ENCODE peak calls at places on chromosomes 5 and 9, in five cellular contexts. J is astrocyte, P is heart right ventricle, K is endothelial cell, Y is endodermal cell. V is an unnamed sample.

GRCh38 chr9:98074119-98074990 is 17.8 kb downstream of the NANS start:
- DNase-seq in Y (peak; percentile 93), K (peak; percentile 82), P (peak; percentile 38), J (no peak), V (peak; percentile 71)

GRCh38 chr5:142717582-142718215 is 31.8 kb upstream of the FGF1 start:
- DNase-seq in K (peak; percentile 36), J (peak; percentile 39), P (no peak), Y (peak; percentile 76), V (no peak)

GRCh38 chr5:110333384-110333783 is 393.1 kb downstream of the TMEM232 start:
- DNase-seq in P (no peak), K (peak; percentile 54), Y (peak; percentile 82), J (no peak), V (no peak)

GRCh38 chr5:173890195-173890951 is 2.2 kb downstream of the CPEB4 start:
- DNase-seq in P (peak; percentile 45), Y (peak; percentile 74), K (peak; percentile 19), J (no peak), V (no peak)

GRCh38 chr5:110769282-110769681 is 30.5 kb downstream of the SLC25A46 start:
- DNase-seq in Y (no peak), J (peak; percentile 41), P (no peak), K (no peak), V (no peak)

GRCh38 chr9:3873818-3874217 is 348.0 kb upstream of the RFX3 start:
- DNase-seq in K (no peak), P (no peak), J (peak; percentile 53), Y (no peak), V (no peak)

GRCh38 chr5:128216860-128217531 is 133.4 kb downstream of the SLC12A2 start:
- DNase-seq in Y (no peak), P (peak; percentile 37), J (peak; percentile 92), K (no peak), V (no peak)

GRCh38 chr9:87685431-87685830 is 40.5 kb upstream of the CTSL start:
- DNase-seq in K (no peak), P (no peak), Y (peak; percentile 12), J (peak; percentile 25), V (no peak)

GRCh38 chr9:105154723-105155191 is 89.7 kb upstream of the SLC44A1 start:
- DNase-seq in K (no peak), P (no peak), J (peak; percentile 66), Y (no peak), V (no peak)

GRCh38 chr5:134135091-134135655 is 20.7 kb downstream of the TCF7 start:
- DNase-seq in P (no peak), K (no peak), Y (peak; percentile 26), J (no peak), V (no peak)

DNA sequence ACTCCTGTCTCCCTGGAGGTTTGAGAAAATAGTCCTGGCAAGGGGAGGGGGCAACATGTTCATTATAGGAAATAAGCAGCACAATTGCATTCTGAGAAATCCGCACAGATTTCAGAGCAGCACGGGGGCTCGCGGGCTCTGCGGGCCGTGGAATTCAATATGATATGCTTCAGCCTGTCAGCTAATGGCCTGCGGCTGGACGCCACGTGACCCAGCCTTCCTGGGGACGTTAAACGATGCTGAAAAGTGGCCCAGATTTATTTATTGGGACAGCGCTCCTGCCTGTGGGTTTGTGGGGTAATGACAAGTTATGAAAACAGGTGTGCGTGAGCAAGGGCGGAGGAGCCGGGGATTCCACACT is 156.5 kb downstream of the DAB2IP start:
- DNase-seq in K (no peak), J (no peak), Y (peak; percentile 29), P (no peak), V (no peak)
- TF ChIP-seq CTCF in K (no peak), J (no peak), Y (no peak), P (no peak), V (no peak)

GRCh38 chr5:18455521-18455920 is 821.3 kb downstream of the TAF11L14 start:
- DNase-seq in K (no peak), Y (no peak), P (no peak), J (no peak), V (no peak)
- TF ChIP-seq CTCF in K (no peak), Y (no peak), P (no peak), J (no peak), V (no peak)

GRCh38 chr9:134570151-134570621 is 71.4 kb upstream of the COL5A1 start:
- DNase-seq in J (no peak), K (no peak), Y (peak; percentile 27), P (no peak), V (no peak)
- TF ChIP-seq CTCF in J (no peak), K (no peak), Y (no peak), P (no peak), V (no peak)

GRCh38 chr5:169294621-169295020 is 6.3 kb downstream of the SLIT3 start:
- DNase-seq in Y (no peak), P (no peak), J (no peak), K (no peak), V (no peak)

GRCh38 chr5:169298193-169298592 is 2.7 kb downstream of the SLIT3 start:
- DNase-seq in K (no peak), Y (no peak), J (no peak), P (no peak), V (no peak)

GRCh38 chr5:169295241-169295747 is 5.6 kb downstream of the SLIT3 start:
- DNase-seq in P (no peak), Y (peak; percentile 5), K (no peak), J (no peak), V (no peak)

GRCh38 chr5:169299146-169299545 is 1.8 kb downstream of the SLIT3 start:
- DNase-seq in Y (no peak), K (no peak), P (no peak), J (no peak), V (no peak)

GRCh38 chr5:169296456-169297220 is 4.3 kb downstream of the SLIT3 start:
- DNase-seq in J (peak; percentile 57), Y (no peak), P (no peak), K (no peak), V (no peak)
- TF ChIP-seq CTCF in J (no peak), Y (no peak), P (no peak), K (no peak), V (no peak)

GRCh38 chr5:176391999-176392398 is 3.4 kb downstream of the HIGD2A start:
- DNase-seq in P (no peak), K (no peak), J (no peak), Y (no peak), V (no peak)

GRCh38 chr5:176392526-176392925 is 4.0 kb downstream of the HIGD2A start:
- DNase-seq in J (no peak), K (no peak), Y (no peak), P (no peak), V (no peak)

GRCh38 chr5:176389114-176389768 is 690 bp downstream of the HIGD2A start:
- DNase-seq in J (no peak), P (no peak), K (no peak), Y (no peak), V (no peak)

GRCh38 chr5:176394096-176394495 is 5.5 kb downstream of the HIGD2A start:
- DNase-seq in Y (no peak), J (no peak), K (no peak), P (no peak), V (no peak)

GRCh38 chr5:176391479-176391878 is 2.9 kb downstream of the HIGD2A start:
- DNase-seq in J (no peak), Y (no peak), P (no peak), K (no peak), V (no peak)
- TF ChIP-seq CTCF in J (no peak), Y (peak; percentile 43), P (no peak), K (no peak), V (no peak)

DNA sequence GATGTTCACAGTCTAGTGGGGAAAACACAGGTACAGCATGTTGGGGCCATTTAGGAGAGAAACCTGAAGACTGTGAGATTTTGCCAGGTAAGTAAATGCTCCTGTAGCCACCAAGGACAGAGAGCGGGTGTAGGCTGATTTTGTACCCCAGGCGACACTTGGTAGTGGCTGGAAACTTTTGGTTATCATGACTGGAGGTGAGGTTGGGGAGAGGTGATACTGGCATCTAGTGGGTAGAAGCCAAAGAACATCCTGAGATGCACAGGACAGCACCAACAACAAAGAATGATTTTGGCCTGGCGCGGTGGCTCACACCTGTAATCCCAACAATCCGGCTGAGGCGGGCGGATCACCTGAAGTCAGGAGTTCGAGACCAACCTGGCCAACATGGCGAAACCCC is 38.8 kb upstream of the PWWP2A start:
- DNase-seq in J (no peak), K (no peak), Y (no peak), P (no peak), V (no peak)
- TF ChIP-seq CTCF in J (no peak), K (no peak), Y (peak; percentile 58), P (no peak), V (peak; percentile 35)

DNA sequence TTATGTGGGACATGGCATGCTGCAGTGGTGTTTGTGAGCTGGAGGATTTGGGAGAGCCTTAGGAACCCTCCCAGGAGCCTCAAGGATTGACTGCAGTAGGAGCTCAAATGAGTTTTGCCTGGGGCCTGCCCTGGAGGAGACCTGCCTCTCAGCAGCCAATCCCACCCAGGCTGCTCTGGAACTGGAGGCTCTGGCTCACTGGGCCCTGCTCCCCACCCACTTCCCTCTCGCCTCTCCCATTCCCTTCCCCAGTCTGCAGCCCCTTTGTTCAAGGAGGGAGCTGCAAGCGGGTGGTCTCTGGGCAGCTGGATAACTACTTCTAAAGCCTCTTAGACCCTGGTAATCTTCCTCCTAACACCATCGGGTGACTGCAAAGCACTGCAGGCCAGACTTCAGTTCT is 24.2 kb downstream of the KCNIP1 start:
- DNase-seq in J (no peak), K (no peak), Y (peak; percentile 54), P (no peak), V (no peak)
- TF ChIP-seq CTCF in J (no peak), K (no peak), Y (no peak), P (no peak), V (no peak)

DNA sequence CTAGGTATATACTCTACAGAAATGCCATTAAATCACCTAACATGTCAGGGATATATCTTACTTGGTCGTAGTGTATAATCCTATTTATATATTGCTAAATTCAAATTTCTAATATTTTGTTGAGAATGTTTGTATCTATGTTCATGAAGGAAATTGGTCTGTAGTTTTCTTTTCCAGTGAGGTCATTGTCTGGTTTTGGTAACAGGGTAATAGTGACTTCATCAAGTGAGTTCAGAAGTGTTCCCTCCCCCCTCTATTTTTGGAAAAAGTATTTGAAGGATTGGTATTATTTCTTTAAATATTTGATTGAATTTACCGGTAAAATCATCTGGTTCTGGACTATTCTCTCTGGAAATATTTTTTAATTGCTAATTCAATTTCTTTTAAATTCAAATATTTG is 23.5 kb upstream of the EBF1 start:
- DNase-seq in K (no peak), P (no peak), Y (no peak), J (no peak), V (no peak)
- TF ChIP-seq CTCF in K (no peak), P (no peak), Y (no peak), J (no peak), V (no peak)

GRCh38 chr9:129594632-129595031 is 26.3 kb downstream of the C9orf50 start:
- DNase-seq in P (no peak), K (no peak), Y (no peak), J (no peak), V (no peak)

GRCh38 chr9:129597355-129598088 is 23.4 kb downstream of the C9orf50 start:
- DNase-seq in J (peak; percentile 52), P (peak; percentile 75), Y (peak; percentile 88), K (peak; percentile 42), V (peak; percentile 73)

GRCh38 chr9:129596541-129597328 is 24.2 kb downstream of the C9orf50 start:
- DNase-seq in Y (peak; percentile 93), K (no peak), J (peak; percentile 72), P (peak; percentile 66), V (no peak)

GRCh38 chr9:129595323-129595741 is 25.6 kb downstream of the C9orf50 start:
- DNase-seq in K (no peak), Y (no peak), P (no peak), J (peak; percentile 35), V (no peak)

GRCh38 chr9:129595903-129596540 is 24.9 kb downstream of the C9orf50 start:
- DNase-seq in K (no peak), P (no peak), J (no peak), Y (no peak), V (no peak)
- TF ChIP-seq CTCF in K (no peak), P (no peak), J (no peak), Y (no peak), V (no peak)